ENCODE peak calls at places on chromosomes 1 and 21, in six cellular contexts. C is A549, H is HepG2, B is upper lobe of left lung, R is K562, Q is GM12878. N is an unnamed sample.

GRCh38 chr1:193427524-193427923 is 241.1 kb upstream of the B3GALT2 start:
- ATAC-seq in B (no peak), H (no peak), R (no peak), Q (no peak), C (no peak), N (no peak)

GRCh38 chr1:109115685-109116084 is 1.8 kb downstream of the ELAPOR1 start:
- ATAC-seq in R (no peak), Q (no peak), H (no peak), C (no peak), B (no peak), N (no peak)

GRCh38 chr1:27481994-27482620 is 7.9 kb downstream of the WASF2 start:
- ATAC-seq in R (no peak), B (no peak), C (no peak), H (no peak), Q (peak; percentile 64), N (no peak)

GRCh38 chr1:67597336-67597735 is 87.7 kb upstream of the GADD45A start:
- ATAC-seq in H (no peak), C (no peak), Q (no peak), R (no peak), B (no peak), N (no peak)

GRCh38 chr1:117879284-117879683 is 50.1 kb downstream of the GDAP2 start:
- ATAC-seq in H (no peak), B (no peak), C (no peak), Q (no peak), R (no peak), N (no peak)

GRCh38 chr1:2015383-2015735 is 3.8 kb upstream of the GABRD start:
- ATAC-seq in H (no peak), R (no peak), B (no peak), Q (no peak), C (no peak), N (no peak)

GRCh38 chr1:88731475-88731874 is 47.4 kb downstream of the PKN2 start:
- ATAC-seq in R (peak; percentile 69), B (peak; percentile 37), Q (peak; percentile 33), H (no peak), C (peak; percentile 47), N (peak; percentile 87)

GRCh38 chr1:58727363-58727762 is 27.5 kb upstream of the MYSM1 start:
- ATAC-seq in Q (no peak), B (no peak), H (peak; percentile 71), R (no peak), C (peak; percentile 100), N (no peak)

GRCh38 chr1:3094863-3095780 is 26.1 kb downstream of the PRDM16 start:
- ATAC-seq in Q (no peak), B (no peak), H (no peak), R (no peak), C (no peak), N (no peak)

GRCh38 chr1:84375965-84376910 is 22.0 kb upstream of the DNASE2B start:
- ATAC-seq in R (no peak), H (no peak), B (no peak), C (no peak), Q (no peak), N (no peak)

GRCh38 chr1:69315416-69315815 is 252.3 kb upstream of the LRRC7 start:
- ATAC-seq in R (no peak), Q (peak; percentile 13), H (no peak), C (no peak), B (peak; percentile 8), N (no peak)

GRCh38 chr1:185015598-185015997 is 29.8 kb upstream of the RNF2 start:
- ATAC-seq in R (no peak), B (no peak), Q (no peak), C (no peak), H (no peak), N (no peak)

GRCh38 chr1:116915182-116915611 is 5.5 kb downstream of the PTGFRN start:
- ATAC-seq in H (no peak), C (no peak), R (no peak), B (no peak), Q (no peak), N (peak; percentile 35)

GRCh38 chr1:205456868-205457724 is 1.3 kb upstream of the BLACAT1 start:
- ATAC-seq in C (no peak), B (no peak), H (peak; percentile 38), R (peak; percentile 26), Q (no peak), N (no peak)

GRCh38 chr1:67834246-67834877 is 1.1 kb upstream of the GNG12 start:
- ATAC-seq in H (no peak), R (no peak), C (no peak), Q (peak; percentile 33), B (no peak), N (no peak)

GRCh38 chr1:213987422-213987875 is 324 bp upstream of the PROX1 start:
- ATAC-seq in C (peak; percentile 33), R (no peak), Q (no peak), B (no peak), H (peak; percentile 62), N (peak; percentile 50)

GRCh38 chr1:151920147-151920546 is 10.8 kb upstream of the THEM4 start:
- ATAC-seq in H (no peak), Q (peak; percentile 75), B (no peak), C (no peak), R (no peak), N (no peak)

GRCh38 chr1:44881011-44881632 is 38.1 kb upstream of the PTCH2 start:
- ATAC-seq in R (no peak), B (no peak), C (no peak), Q (no peak), H (no peak), N (no peak)

GRCh38 chr1:6627841-6628545 is 3.3 kb downstream of the THAP3 start:
- ATAC-seq in R (no peak), B (no peak), H (no peak), Q (no peak), C (no peak), N (no peak)

GRCh38 chr1:21894034-21894881 is 42.9 kb downstream of the HSPG2 start:
- ATAC-seq in R (no peak), B (no peak), H (no peak), Q (no peak), C (no peak), N (no peak)

GRCh38 chr1:21898326-21899155 is 38.6 kb downstream of the HSPG2 start:
- ATAC-seq in C (no peak), Q (no peak), B (no peak), H (peak; percentile 59), R (no peak), N (no peak)

GRCh38 chr1:21896652-21897532 is 40.2 kb downstream of the HSPG2 start:
- ATAC-seq in R (peak; percentile 92), Q (no peak), H (no peak), B (peak; percentile 27), C (no peak), N (peak; percentile 90)

GRCh38 chr1:21897844-21898243 is 39.3 kb downstream of the HSPG2 start:
- ATAC-seq in Q (no peak), B (no peak), H (no peak), R (no peak), C (no peak), N (no peak)

GRCh38 chr1:21896026-21896425 is 41.1 kb downstream of the HSPG2 start:
- ATAC-seq in H (no peak), R (no peak), C (no peak), Q (no peak), B (no peak), N (no peak)
- TF ChIP-seq EP300 in H (no peak), R (no peak), C (no peak), Q (no peak), B (no peak), N (no peak)

GRCh38 chr1:182616130-182617074 is 12.2 kb upstream of the RGS16 start:
- ATAC-seq in C (peak; percentile 3), Q (peak; percentile 81), B (peak; percentile 66), H (no peak), R (peak; percentile 59), N (peak; percentile 57)
- H3K4me3 ChIP-seq in C (no peak overlapping the region), Q (peak overlapping the region; percentile 12), B (peak overlapping the region; percentile 50), H (no peak overlapping the region), R (no peak overlapping the region), N (peak overlapping the region; percentile 8)

GRCh38 chr1:226679853-226680516 is 59.1 kb downstream of the ITPKB start:
- ATAC-seq in C (no peak), H (no peak), R (peak; percentile 87), B (peak; percentile 91), Q (peak; percentile 68), N (peak; percentile 88)
- TF ChIP-seq EP300 in C (no peak), H (no peak), R (no peak), B (no peak), Q (no peak), N (no peak)

DNA sequence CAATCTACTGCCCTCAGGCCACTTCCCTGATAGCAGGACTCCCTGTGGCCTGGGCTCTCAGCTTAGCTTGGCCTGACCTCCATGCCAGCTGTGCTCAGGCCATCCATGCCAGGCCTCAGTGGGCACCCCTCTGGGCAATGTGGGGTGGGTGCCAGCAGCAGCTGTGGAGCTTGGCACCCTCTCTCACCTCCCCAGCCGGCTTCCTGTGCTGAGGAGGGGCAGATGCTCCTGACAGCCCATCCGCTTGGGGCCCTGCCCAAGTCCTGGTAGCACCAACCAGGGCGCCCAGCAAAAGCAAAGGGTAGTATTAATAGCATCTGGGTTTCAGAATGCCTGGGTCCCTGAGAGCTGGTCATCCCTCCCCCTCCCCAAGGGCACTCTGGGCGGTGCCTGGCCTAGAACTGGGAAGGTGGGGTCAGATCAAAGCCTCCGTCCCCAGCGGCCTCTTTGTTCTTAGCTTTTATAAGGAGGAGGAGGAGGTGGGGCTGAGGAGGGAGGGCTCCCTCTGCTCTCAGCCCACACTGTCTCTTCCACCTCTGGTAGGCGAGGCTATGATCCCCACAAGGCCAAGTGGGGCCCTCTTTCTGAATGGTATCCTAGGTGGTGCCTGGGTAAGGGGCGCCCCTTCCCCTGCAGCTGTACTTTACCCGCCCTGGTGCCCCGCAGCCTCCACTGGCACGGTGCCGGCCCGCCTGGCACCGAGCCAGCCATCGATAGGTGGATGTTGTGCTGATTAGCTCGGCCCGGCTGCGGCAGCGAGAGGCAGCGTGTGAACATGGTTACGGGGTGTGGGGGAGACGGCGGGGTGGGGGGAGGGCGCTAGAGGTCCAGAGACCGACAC is 6.2 kb downstream of the EFNA4 start:
- ATAC-seq in H (no peak), B (no peak), R (no peak), C (no peak), Q (no peak), N (no peak)
- H3K4me3 ChIP-seq in H (no peak overlapping the region), B (no peak overlapping the region), R (no peak overlapping the region), C (no peak overlapping the region), Q (no peak overlapping the region), N (no peak overlapping the region)

GRCh38 chr1:227632325-227632724 is 69.0 kb downstream of the ZNF678 start:
- ATAC-seq in R (no peak), C (no peak), Q (no peak), B (no peak), H (no peak), N (no peak)

GRCh38 chr1:227635596-227635995 is 72.2 kb downstream of the ZNF678 start:
- ATAC-seq in B (no peak), H (no peak), Q (no peak), C (no peak), R (no peak), N (no peak)
- TF ChIP-seq EP300 in B (no peak), H (no peak), Q (no peak), C (no peak), R (no peak), N (no peak)

DNA sequence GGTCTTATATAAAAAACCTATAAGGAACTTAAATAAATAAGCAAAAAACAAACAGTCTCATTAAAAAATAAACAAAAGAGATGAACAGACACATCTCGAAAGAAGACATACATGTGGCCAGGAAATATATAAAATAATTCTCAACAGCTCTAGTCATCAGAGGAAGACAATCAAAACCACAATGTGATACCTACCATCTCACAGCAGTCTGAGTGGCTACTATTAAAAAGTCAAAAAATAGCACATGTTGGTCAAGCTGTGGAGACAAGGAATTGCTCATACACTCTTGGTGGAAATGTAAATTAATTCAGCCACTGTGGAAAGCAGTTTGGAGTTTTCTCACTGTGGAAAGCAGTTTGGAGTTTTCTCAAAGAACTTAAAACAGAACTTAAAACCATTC is 100.3 kb upstream of the ADAMTS5 start:
- ATAC-seq in B (no peak), Q (no peak), R (no peak), H (no peak), C (no peak), N (no peak)
- H3K4me3 ChIP-seq in B (no peak overlapping the region), Q (no peak overlapping the region), R (no peak overlapping the region), H (no peak overlapping the region), C (no peak overlapping the region), N (no peak overlapping the region)

N was measured in gastroesophageal sphincter.